ENCODE peak calls at places on chromosomes 6 and 20, in five cellular contexts. D is AG04450, F is fibroblast of the aortic adventitia, U is IMR-90, E is psoas muscle. A is an unnamed sample.

GRCh38 chr6:158213925-158214674 is 46.0 kb downstream of the GTF2H5 start:
- DNase-seq in E (peak), F (peak), U (peak), D (peak), A (peak)

GRCh38 chr6:87645080-87645479 is 55.1 kb downstream of the ORC3 start:
- DNase-seq in U (no peak), F (no peak), D (no peak), E (no peak), A (no peak)

GRCh38 chr6:148520109-148520841 is 177.6 kb downstream of the SASH1 start:
- DNase-seq in E (peak), D (no peak), U (no peak), F (no peak), A (no peak)

GRCh38 chr6:6085928-6086668 is 79.4 kb upstream of the NRN1 start:
- DNase-seq in U (no peak), F (no peak), E (no peak), D (no peak), A (no peak)

GRCh38 chr6:2938632-2939083 is 32.7 kb downstream of the SERPINB6 start:
- DNase-seq in D (no peak), E (no peak), F (no peak), U (no peak), A (peak)

GRCh38 chr20:59148713-59149493 is 14.7 kb upstream of the ZNF831 start:
- DNase-seq in U (no peak), E (no peak), F (no peak), D (no peak), A (no peak)

GRCh38 chr20:5504061-5504739 is 187.4 kb upstream of the PROKR2 start:
- DNase-seq in D (no peak), E (peak), U (no peak), F (peak), A (peak)

GRCh38 chr6:108690326-108691000 is 129.7 kb downstream of the FOXO3 start:
- DNase-seq in D (no peak), E (no peak), F (peak), U (peak), A (peak)

GRCh38 chr20:8389381-8390368 is 257.6 kb downstream of the PLCB1 start:
- DNase-seq in E (no peak), F (peak), U (peak), D (peak), A (no peak)

GRCh38 chr6:15431762-15432495 is 186.1 kb downstream of the JARID2 start:
- DNase-seq in U (peak), E (peak), D (no peak), F (peak), A (no peak)

GRCh38 chr6:114194362-114195343 is 148.2 kb downstream of the HS3ST5 start:
- DNase-seq in E (no peak), F (peak), D (no peak), U (peak), A (peak)

GRCh38 chr6:40358473-40359460 is 228.4 kb downstream of the LRFN2 start:
- DNase-seq in U (no peak), D (no peak), F (no peak), E (no peak), A (no peak)

GRCh38 chr20:60352580-60352979 is 394.4 kb downstream of the CDH26 start:
- DNase-seq in U (no peak), F (no peak), D (no peak), E (no peak), A (no peak)

GRCh38 chr6:16273266-16273665 is 34.9 kb downstream of the GMPR start:
- DNase-seq in E (no peak), D (peak), U (peak), F (peak), A (no peak)

GRCh38 chr20:5484926-5485325 is 168.2 kb upstream of the PROKR2 start:
- DNase-seq in D (no peak), U (no peak), F (no peak), E (no peak), A (no peak)

GRCh38 chr6:152110878-152111820 is 303.7 kb downstream of the ESR1 start:
- DNase-seq in F (peak), E (peak), U (no peak), D (no peak), A (no peak)

GRCh38 chr6:110329729-110330436 is 28.3 kb downstream of the METTL24 start:
- DNase-seq in E (no peak), D (no peak), F (no peak), U (peak), A (peak)
- H3K4me3 ChIP-seq in E (peak), D (peak), F (no peak), U (no peak), A (peak)

GRCh38 chr6:7725412-7725811 is 487 bp upstream of the BMP6 start:
- DNase-seq in D (no peak), U (no peak), F (no peak), E (no peak), A (no peak)
- H3K4me3 ChIP-seq in D (no peak), U (peak), F (peak), E (peak), A (no peak)

DNA sequence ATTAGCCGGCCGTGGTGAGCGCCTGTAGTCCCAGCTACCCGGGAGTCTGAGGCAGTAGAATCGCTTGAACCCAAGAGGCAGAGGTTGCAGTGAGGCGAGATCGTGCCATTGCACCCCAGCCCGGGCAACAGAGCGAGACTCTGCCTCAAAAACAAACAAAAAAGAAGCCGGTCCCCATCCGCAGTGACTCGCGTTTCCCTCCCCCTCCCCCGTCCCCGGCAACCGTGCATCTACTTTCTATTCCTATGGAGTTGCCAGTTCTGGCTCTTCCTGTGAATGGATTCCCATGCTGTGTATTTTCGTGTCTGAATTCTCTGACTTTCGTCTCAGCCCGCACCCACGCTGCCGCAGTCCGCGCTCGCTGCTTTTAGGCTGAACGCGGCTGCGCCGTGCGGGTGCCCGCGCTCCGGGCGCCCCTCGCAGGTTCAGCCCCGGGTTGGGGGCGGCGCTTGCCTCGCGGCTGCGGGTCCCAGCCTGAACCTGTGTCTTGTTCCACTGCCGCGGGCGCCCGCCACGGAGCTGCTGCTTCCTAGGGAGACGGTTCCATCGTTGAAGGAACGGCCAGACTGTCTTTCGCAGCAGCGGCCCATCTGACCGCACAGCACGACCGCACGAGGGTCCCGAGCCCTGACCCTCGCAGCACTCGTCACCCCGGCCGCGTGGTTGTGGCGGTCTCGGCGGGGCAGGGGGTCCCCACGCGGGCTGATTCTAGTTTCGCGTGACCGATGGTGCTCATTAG is 1.1 kb upstream of the MRGBP start:
- DNase-seq in D (no peak), U (peak), E (peak), F (peak), A (peak)
- H3K4me3 ChIP-seq in D (peak), U (peak), E (peak), F (peak), A (peak)

GRCh38 chr20:46218656-46219055 is 89.6 kb downstream of the CDH22 start:
- DNase-seq in D (no peak), E (peak), F (no peak), U (no peak), A (no peak)

GRCh38 chr20:46216770-46217464 is 91.4 kb downstream of the CDH22 start:
- DNase-seq in F (no peak), E (peak), U (no peak), D (no peak), A (no peak)

GRCh38 chr20:46215913-46216707 is 92.2 kb downstream of the CDH22 start:
- DNase-seq in U (peak), D (no peak), F (peak), E (peak), A (peak)

GRCh38 chr20:46219190-46219589 is 89.1 kb downstream of the CDH22 start:
- DNase-seq in U (no peak), E (no peak), F (no peak), D (no peak), A (no peak)

DNA sequence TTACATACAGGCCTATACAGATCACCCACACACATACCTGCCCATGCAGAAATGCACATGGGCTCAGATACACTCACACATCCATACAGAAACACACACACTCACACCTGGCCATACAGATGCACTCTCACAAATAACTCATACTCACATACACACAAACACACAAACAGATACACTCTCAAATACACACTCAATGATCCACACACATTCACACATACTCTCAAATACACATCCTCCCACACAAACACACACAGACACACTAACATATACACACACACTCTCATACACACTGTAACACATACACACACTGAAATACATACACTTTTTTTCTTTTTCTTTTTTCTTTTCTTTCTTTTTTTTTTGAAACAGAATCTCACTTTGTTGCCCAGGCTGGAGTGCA is 90.7 kb downstream of the CDH22 start:
- DNase-seq in D (no peak), E (no peak), F (no peak), U (no peak), A (no peak)
- H3K4me3 ChIP-seq in D (no peak), E (no peak), F (no peak), U (no peak), A (no peak)

DNA sequence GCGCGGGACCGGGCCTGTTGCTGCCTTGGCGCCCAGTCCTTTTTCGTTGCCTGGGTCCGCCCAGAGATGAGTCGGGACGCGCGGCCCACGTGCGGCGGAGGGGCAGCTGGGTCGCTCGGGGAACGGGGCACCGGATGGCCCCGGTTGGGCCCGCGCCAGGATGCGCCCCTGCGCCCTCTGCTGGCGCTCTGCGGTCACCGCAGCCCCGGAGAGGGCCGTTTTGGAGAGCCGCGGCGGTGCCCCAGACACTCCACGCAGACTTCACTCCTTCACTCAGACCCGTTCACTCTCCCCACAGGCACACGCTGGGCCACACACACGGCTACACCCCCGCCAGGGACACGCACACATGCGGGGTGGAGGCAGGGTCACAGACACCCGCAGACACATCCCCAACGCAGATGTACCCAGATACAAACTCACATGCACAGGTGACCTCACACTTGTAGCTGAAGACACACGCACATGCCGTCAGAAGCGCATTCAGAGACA is 38.8 kb downstream of the SRC start:
- DNase-seq in U (peak), D (no peak), E (peak), F (peak), A (no peak)
- H3K4me3 ChIP-seq in U (no peak), D (peak), E (peak), F (peak), A (no peak)

GRCh38 chr20:25532015-25532751 is 53.1 kb downstream of the NINL start:
- DNase-seq in U (no peak), E (no peak), F (peak), D (no peak), A (no peak)

GRCh38 chr20:25534845-25535244 is 50.5 kb downstream of the NINL start:
- DNase-seq in F (no peak), E (no peak), D (no peak), U (no peak), A (no peak)

GRCh38 chr20:25537890-25538289 is 47.4 kb downstream of the NINL start:
- DNase-seq in D (no peak), F (no peak), U (no peak), E (no peak), A (no peak)

GRCh38 chr20:25532971-25533391 is 52.4 kb downstream of the NINL start:
- DNase-seq in F (peak), E (no peak), U (no peak), D (no peak), A (no peak)

DNA sequence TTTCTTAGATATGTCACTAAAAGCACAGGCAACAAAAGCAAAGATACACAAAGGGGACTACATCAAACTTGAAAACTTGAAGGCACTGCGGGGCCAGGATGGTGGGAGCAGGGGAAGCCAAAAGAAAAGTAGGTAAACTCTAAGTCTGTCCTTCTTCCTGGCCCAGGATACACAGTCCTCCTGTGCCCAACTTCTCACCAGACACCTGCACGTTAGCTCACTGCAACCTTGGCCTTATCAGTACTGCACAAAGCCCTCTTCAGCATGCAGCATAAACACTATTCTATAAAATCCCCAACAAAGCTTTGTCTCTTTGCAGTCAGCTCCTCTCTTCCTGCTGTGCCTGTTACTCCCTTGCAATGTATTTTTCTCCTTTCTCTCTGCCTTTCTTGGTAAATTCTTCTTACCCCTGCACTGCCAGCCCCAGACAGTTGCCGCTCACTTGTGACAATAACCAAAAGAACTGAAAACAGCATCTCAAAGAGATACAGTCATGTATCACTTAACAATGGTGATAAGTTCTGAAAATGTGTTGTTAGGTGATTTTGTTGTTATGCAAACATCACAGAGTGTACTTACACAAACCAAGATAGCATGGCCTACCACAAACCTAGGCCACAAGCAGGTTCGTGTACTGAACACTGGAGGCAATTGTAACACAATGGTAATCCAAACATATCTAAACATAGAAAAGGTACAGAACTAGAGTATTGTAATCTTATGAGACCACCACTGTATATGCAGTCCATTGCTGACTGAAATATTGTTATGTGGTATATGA is 51.2 kb downstream of the NINL start:
- DNase-seq in F (no peak), E (no peak), U (no peak), D (no peak), A (no peak)
- H3K4me3 ChIP-seq in F (no peak), E (no peak), U (no peak), D (no peak), A (no peak)

DNA sequence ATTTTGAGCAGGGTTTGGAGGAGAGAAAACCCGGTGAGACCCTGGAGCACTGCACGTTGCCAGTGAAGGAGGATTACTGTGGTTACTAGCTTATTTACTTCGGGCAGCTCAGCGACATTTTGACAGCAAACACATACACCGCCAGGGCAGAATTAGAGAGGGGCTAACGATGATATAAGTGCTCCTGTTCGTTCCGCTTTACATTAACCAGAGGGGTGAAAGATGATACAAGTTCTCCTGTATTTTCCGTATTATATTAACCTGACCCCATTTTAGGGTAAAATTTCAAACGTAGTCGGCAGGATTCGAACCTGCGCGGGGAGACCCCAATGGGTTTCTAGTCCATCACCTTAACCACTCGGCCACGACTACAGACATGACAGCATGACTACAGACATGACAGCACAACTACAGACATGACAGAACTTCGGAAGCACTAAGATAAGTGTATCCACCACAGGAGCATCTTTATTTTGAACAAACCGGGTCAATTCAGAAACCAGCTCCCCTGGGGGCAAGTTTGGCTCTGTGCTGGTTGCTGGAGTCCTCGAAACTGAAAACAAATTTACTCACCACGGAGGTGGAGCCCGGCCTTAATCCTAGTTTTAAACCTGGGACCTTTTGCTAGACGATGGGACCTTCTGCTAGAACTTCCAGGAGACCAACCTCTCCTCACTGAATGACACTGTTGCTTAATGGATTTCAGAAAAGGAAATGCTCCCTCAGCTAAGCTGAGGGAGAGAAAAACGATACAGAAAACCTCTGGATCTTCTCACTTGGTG is 80.4 kb upstream of the ZNF184 start:
- DNase-seq in U (peak), F (peak), D (no peak), E (no peak), A (peak)
- H3K4me3 ChIP-seq in U (no peak), F (no peak), D (no peak), E (no peak), A (no peak)

GRCh38 chr6:20210158-20210557 is 2.1 kb downstream of the MBOAT1 start:
- DNase-seq in E (no peak), F (no peak), U (no peak), D (no peak), A (no peak)

GRCh38 chr6:20213271-20213798 is 1.1 kb upstream of the MBOAT1 start:
- DNase-seq in E (no peak), D (no peak), F (no peak), U (no peak), A (no peak)

GRCh38 chr6:20212392-20213111 is at the start of gene MBOAT1:
- DNase-seq in D (peak), F (peak), E (peak), U (peak), A (peak)

GRCh38 chr6:20211037-20211940 is 980 bp downstream of the MBOAT1 start:
- DNase-seq in F (no peak), E (no peak), U (peak), D (no peak), A (peak)

DNA sequence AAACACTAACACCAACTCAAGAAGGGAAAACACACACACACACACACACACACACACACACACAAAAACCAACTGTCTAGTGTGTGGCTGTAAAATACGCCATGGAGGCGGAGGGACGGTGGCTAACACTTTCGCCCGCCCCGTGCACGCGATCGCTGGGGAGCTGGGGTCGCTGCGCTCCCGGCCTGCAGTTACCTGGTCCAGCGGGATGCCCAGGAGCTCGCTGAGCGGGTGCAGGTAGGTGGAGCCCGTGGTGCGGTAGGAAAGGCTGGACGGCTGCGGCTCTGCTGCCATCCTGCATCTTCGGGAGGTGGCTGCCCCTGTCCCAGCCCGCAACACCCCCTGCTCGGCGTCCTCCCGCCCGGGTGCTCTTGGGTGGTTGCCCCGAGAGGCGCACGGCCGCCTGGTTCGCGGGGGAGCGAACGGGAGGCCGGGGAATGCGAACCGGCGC is 303 bp downstream of the MBOAT1 start:
- DNase-seq in U (no peak), D (no peak), F (peak), E (no peak), A (no peak)
- H3K4me3 ChIP-seq in U (peak), D (peak), F (peak), E (peak), A (peak)

A was measured in SJSA1.